ENCODE peak calls at places on chromosomes 12 and 14, in four cellular contexts. Z is K562, B is HepG2, D is H1. A is an unnamed sample.
A peak's percentile ranks its signal among the peaks of the same experiment; 100 is the strongest.

GRCh38 chr12:2631613-2632350 is 163.0 kb upstream of the FKBP4 start:
- DNase-seq in Z (no peak), B (no peak), D (no peak), A (no peak)

GRCh38 chr12:29004936-29005304 is 144.2 kb upstream of the FAR2 start:
- DNase-seq in Z (no peak), B (no peak), D (no peak), A (no peak)

GRCh38 chr12:50187084-50187900 is 20.1 kb upstream of the CERS5 start:
- DNase-seq in Z (no peak), B (no peak), D (no peak), A (no peak)

GRCh38 chr14:40447032-40447431 is 1014.8 kb upstream of the FBXO33 start:
- DNase-seq in Z (no peak), B (no peak), D (no peak), A (no peak)

GRCh38 chr12:54253240-54253639 is 26.7 kb downstream of the CBX5 start:
- DNase-seq in Z (no peak), B (no peak), D (no peak), A (no peak)

GRCh38 chr12:3152013-3152412 is 74.8 kb downstream of the TSPAN9 start:
- DNase-seq in Z (no peak), B (no peak), D (no peak), A (no peak)

GRCh38 chr14:91204657-91205056 is 39.8 kb downstream of the GPR68 start:
- DNase-seq in Z (no peak), B (no peak), D (no peak), A (no peak)

GRCh38 chr12:107179883-107180282 is 86.5 kb upstream of the CRY1 start:
- DNase-seq in Z (no peak), B (no peak), D (no peak), A (peak; percentile 21)

GRCh38 chr14:43503508-43503907 is 1003.6 kb downstream of the FSCB start:
- DNase-seq in Z (no peak), B (peak; percentile 17), D (no peak), A (no peak)

GRCh38 chr12:106149096-106149784 is 10.5 kb upstream of the NUAK1 start:
- DNase-seq in Z (peak; percentile 25), B (no peak), D (no peak), A (peak; percentile 45)

GRCh38 chr14:68781161-68782021 is 11.5 kb downstream of the ZFP36L1 start:
- DNase-seq in Z (peak; percentile 77), B (no peak), D (no peak), A (no peak)

GRCh38 chr12:12518464-12518845 is 44.2 kb downstream of the DUSP16 start:
- DNase-seq in Z (no peak), B (no peak), D (no peak), A (no peak)

GRCh38 chr14:60594077-60594476 is 55.2 kb downstream of the SIX1 start:
- DNase-seq in Z (no peak), B (no peak), D (no peak), A (no peak)

GRCh38 chr12:80170915-80171314 is 71.6 kb downstream of the OTOGL start:
- DNase-seq in Z (no peak), B (no peak), D (no peak), A (no peak)

GRCh38 chr12:91920276-91920675 is 225.4 kb downstream of the BTG1 start:
- DNase-seq in Z (peak; percentile 45), B (no peak), D (no peak), A (no peak)

GRCh38 chr14:76706811-76707210 is 54.5 kb upstream of the VASH1 start:
- DNase-seq in Z (no peak), B (no peak), D (peak; percentile 42), A (no peak)

GRCh38 chr12:121388421-121388981 is 11.4 kb upstream of the RNF34 start:
- DNase-seq in Z (peak; percentile 45), B (peak; percentile 66), D (no peak), A (peak; percentile 32)

GRCh38 chr12:46702581-46703344 is 123.0 kb downstream of the SLC38A4 start:
- DNase-seq in Z (no peak), B (no peak), D (no peak), A (no peak)

GRCh38 chr14:63361790-63362189 is 43.1 kb upstream of the GPHB5 start:
- DNase-seq in Z (no peak), B (no peak), D (no peak), A (no peak)

GRCh38 chr14:60544659-60545058 is 35.7 kb downstream of the SIX6 start:
- DNase-seq in Z (no peak), B (no peak), D (no peak), A (no peak)

GRCh38 chr12:124001343-124001742 is 28.3 kb downstream of the ZNF664 start:
- DNase-seq in Z (no peak), B (no peak), D (no peak), A (no peak)

GRCh38 chr12:89135976-89136634 is 216.2 kb downstream of the DUSP6 start:
- DNase-seq in Z (no peak), B (no peak), D (no peak), A (peak; percentile 22)

GRCh38 chr12:13161172-13161571 is 35.4 kb upstream of the EMP1 start:
- DNase-seq in Z (no peak), B (no peak), D (no peak), A (no peak)

GRCh38 chr14:99822800-99823455 is 29.7 kb downstream of the EML1 start:
- DNase-seq in Z (no peak), B (no peak), D (no peak), A (no peak)

GRCh38 chr14:97477353-97477752 is 680.2 kb downstream of the VRK1 start:
- DNase-seq in Z (no peak), B (no peak), D (no peak), A (no peak)

GRCh38 chr14:51862171-51862838 is 1.9 kb downstream of the GNG2 start:
- DNase-seq in Z (no peak), B (no peak), D (no peak), A (no peak)

GRCh38 chr14:72217164-72217563 is 284.9 kb downstream of the RGS6 start:
- DNase-seq in Z (no peak), B (no peak), D (no peak), A (no peak)

GRCh38 chr12:25301798-25302197 is 51.1 kb upstream of the KRAS start:
- DNase-seq in Z (no peak), B (no peak), D (no peak), A (no peak)

GRCh38 chr12:89019439-89020120 is 332.7 kb downstream of the DUSP6 start:
- DNase-seq in Z (peak; percentile 76), B (peak; percentile 78), D (peak; percentile 81), A (peak; percentile 88)

GRCh38 chr12:59615392-59616165 is 19.8 kb downstream of the SLC16A7 start:
- DNase-seq in Z (no peak), B (no peak), D (no peak), A (no peak)

GRCh38 chr12:14777271-14777670 is 26.0 kb downstream of the WBP11 start:
- DNase-seq in Z (no peak), B (peak; percentile 77), D (no peak), A (no peak)

GRCh38 chr12:131589966-131590365 is 120.9 kb upstream of the SFSWAP start:
- DNase-seq in Z (no peak), B (no peak), D (no peak), A (no peak)

GRCh38 chr12:131177599-131177998 is 223.9 kb downstream of the ADGRD1 start:
- DNase-seq in Z (no peak), B (no peak), D (peak; percentile 4), A (no peak)

GRCh38 chr12:41983394-41983793 is 161.3 kb downstream of the GXYLT1 start:
- DNase-seq in Z (no peak), B (no peak), D (no peak), A (no peak)

GRCh38 chr12:6884539-6884938 is 11.4 kb upstream of the SPSB2 start:
- DNase-seq in Z (no peak), B (no peak), D (no peak), A (no peak)

DNA sequence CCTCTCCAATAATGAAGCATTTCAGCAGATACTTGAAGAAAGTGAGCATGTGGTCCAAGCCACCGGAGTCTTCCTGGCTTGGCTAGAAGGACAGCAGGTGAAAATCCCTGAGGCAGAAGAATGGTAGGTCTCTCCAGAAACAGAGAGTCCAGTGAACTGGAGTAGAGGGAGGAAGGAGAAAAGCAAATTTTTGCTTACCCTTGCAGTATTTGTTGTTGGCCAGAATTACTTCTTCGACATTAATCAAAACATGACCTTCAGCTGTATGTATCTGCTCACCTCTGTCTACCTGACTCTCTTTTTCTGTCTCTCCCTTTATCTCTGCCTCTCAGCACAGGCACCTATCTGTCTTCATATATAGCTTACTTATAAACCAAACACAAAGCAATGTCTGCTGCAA is 208.9 kb downstream of the SYT1 start:
- DNase-seq in Z (no peak), B (no peak), D (no peak), A (no peak)
- TF ChIP-seq RNF2 in Z (no peak), B (no peak), D (no peak), A (no peak)

GRCh38 chr12:9064201-9064814 is 51.4 kb downstream of the A2M start:
- DNase-seq in Z (no peak), B (peak; percentile 65), D (no peak), A (peak; percentile 57)
- TF ChIP-seq POLR2A in Z (no peak), B (peak; percentile 13), D (no peak), A (peak; percentile 79)

GRCh38 chr12:33609910-33610309 is 170.3 kb upstream of the SYT10 start:
- DNase-seq in Z (no peak), B (no peak), D (no peak), A (no peak)

GRCh38 chr12:33605776-33606175 is 166.2 kb upstream of the SYT10 start:
- DNase-seq in Z (peak; percentile 44), B (peak; percentile 10), D (no peak), A (peak; percentile 43)
- TF ChIP-seq RNF2 in Z (no peak), B (no peak), D (no peak), A (no peak)

DNA sequence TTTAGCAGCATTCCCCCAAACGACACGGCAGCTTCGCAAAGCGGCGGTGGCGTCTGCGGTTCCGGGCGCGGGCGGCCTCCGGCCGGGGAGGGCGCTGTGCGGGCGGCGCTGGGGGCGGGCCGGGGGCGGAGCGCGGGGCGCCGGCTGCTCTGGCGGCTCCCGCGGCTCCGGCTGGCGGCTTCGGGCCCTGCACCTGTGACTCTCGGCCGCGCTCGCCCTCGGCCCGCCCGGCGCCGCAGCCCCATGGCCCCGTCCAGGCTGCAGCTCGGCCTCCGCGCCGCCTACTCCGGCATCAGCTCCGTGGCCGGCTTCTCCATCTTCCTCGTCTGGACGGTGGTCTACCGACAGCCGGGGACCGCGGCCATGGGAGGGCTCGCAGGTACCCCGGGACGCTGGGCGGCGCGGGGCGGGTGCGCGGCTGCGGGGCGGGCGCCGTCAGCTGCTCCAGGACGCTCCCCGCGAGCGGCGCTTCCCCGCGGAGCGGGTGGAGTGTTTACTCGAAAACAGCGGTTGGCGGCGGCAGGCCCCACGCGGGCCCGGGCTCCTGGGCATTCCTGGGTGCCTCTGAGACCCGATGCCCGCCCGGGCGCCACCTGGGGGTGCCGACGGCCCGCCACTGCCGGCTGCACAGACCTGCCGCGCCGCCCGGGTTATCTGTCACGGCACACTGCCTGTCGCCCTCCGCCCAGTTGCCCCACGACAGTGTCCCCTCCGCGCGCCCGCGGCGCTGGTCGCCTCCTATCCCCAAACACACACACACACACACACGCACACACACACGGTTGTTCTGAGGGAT is at the start of gene SLC48A1:
- DNase-seq in Z (peak; percentile 84), B (peak; percentile 30), D (peak; percentile 85), A (peak; percentile 72)
- TF ChIP-seq POLR2A in Z (peak; percentile 51), B (peak; percentile 18), D (no peak), A (peak; percentile 82)

GRCh38 chr14:45893127-45893526 is 640.1 kb upstream of the MIS18BP1 start:
- DNase-seq in Z (no peak), B (no peak), D (no peak), A (no peak)

GRCh38 chr14:45891417-45892080 is 638.5 kb upstream of the MIS18BP1 start:
- DNase-seq in Z (no peak), B (no peak), D (peak; percentile 51), A (no peak)
- TF ChIP-seq RNF2 in Z (no peak), B (no peak), D (no peak), A (no peak)